ENCODE peak calls at places on chromosomes 6 and 20, in seven cellular contexts. One of them, this sample, is unnamed.

GRCh38 chr6:133214267-133214666 is 26.9 kb upstream of the EYA4 start:
- DNase-seq in kidney: no peak
- DNase-seq in colonic mucosa: no peak
- DNase-seq in stimulated activated CD4-positive, alpha-beta T cell treated with anti-CD3 and anti-CD28 coated beads, Interleukin-12 subunit alpha, Interleukin-12 subunit beta, amount 100 ng/mL, for 48 hours: no peak
- DNase-seq in GM13976: no peak
- DNase-seq in activated T-cell treated with anti-CD3 and anti-CD28 coated beads, Interleukin-2, amount 50 U/mL, for 1 hour: no peak
- DNase-seq in stimulated activated CD8-positive, alpha-beta memory T cell treated with anti-CD3 and anti-CD28 coated beads, Interleukin-4, amount 100 ng/mL, for 4 hours: no peak
- DNase-seq in this sample: no peak

GRCh38 chr6:150857062-150857905 is 8.2 kb upstream of the MTHFD1L start:
- DNase-seq in kidney: no peak
- DNase-seq in colonic mucosa: no peak
- DNase-seq in stimulated activated CD4-positive, alpha-beta T cell treated with anti-CD3 and anti-CD28 coated beads, Interleukin-12 subunit alpha, Interleukin-12 subunit beta, amount 100 ng/mL, for 48 hours: no peak
- DNase-seq in GM13976: no peak
- DNase-seq in activated T-cell treated with anti-CD3 and anti-CD28 coated beads, Interleukin-2, amount 50 U/mL, for 1 hour: no peak
- DNase-seq in stimulated activated CD8-positive, alpha-beta memory T cell treated with anti-CD3 and anti-CD28 coated beads, Interleukin-4, amount 100 ng/mL, for 4 hours: no peak
- DNase-seq in this sample: no peak

GRCh38 chr6:19562468-19562867 is 274.7 kb upstream of the ID4 start:
- DNase-seq in kidney: no peak
- DNase-seq in colonic mucosa: no peak
- DNase-seq in stimulated activated CD4-positive, alpha-beta T cell treated with anti-CD3 and anti-CD28 coated beads, Interleukin-12 subunit alpha, Interleukin-12 subunit beta, amount 100 ng/mL, for 48 hours: no peak
- DNase-seq in GM13976: no peak
- DNase-seq in activated T-cell treated with anti-CD3 and anti-CD28 coated beads, Interleukin-2, amount 50 U/mL, for 1 hour: no peak
- DNase-seq in stimulated activated CD8-positive, alpha-beta memory T cell treated with anti-CD3 and anti-CD28 coated beads, Interleukin-4, amount 100 ng/mL, for 4 hours: no peak
- DNase-seq in this sample: no peak

GRCh38 chr6:152472325-152472724 is 164.8 kb downstream of the SYNE1 start:
- DNase-seq in kidney: no peak
- DNase-seq in colonic mucosa: no peak
- DNase-seq in stimulated activated CD4-positive, alpha-beta T cell treated with anti-CD3 and anti-CD28 coated beads, Interleukin-12 subunit alpha, Interleukin-12 subunit beta, amount 100 ng/mL, for 48 hours: no peak
- DNase-seq in GM13976: no peak
- DNase-seq in activated T-cell treated with anti-CD3 and anti-CD28 coated beads, Interleukin-2, amount 50 U/mL, for 1 hour: no peak
- DNase-seq in stimulated activated CD8-positive, alpha-beta memory T cell treated with anti-CD3 and anti-CD28 coated beads, Interleukin-4, amount 100 ng/mL, for 4 hours: no peak
- DNase-seq in this sample: no peak

GRCh38 chr6:36599791-36600209 is 5.6 kb downstream of the SRSF3 start:
- DNase-seq in kidney: no peak
- DNase-seq in colonic mucosa: no peak
- DNase-seq in stimulated activated CD4-positive, alpha-beta T cell treated with anti-CD3 and anti-CD28 coated beads, Interleukin-12 subunit alpha, Interleukin-12 subunit beta, amount 100 ng/mL, for 48 hours: peak
- DNase-seq in GM13976: no peak
- DNase-seq in activated T-cell treated with anti-CD3 and anti-CD28 coated beads, Interleukin-2, amount 50 U/mL, for 1 hour: peak
- DNase-seq in stimulated activated CD8-positive, alpha-beta memory T cell treated with anti-CD3 and anti-CD28 coated beads, Interleukin-4, amount 100 ng/mL, for 4 hours: no peak
- DNase-seq in this sample: peak

GRCh38 chr6:32183030-32183429 is 1.0 kb downstream of the AGER start:
- DNase-seq in kidney: peak
- DNase-seq in colonic mucosa: no peak
- DNase-seq in stimulated activated CD4-positive, alpha-beta T cell treated with anti-CD3 and anti-CD28 coated beads, Interleukin-12 subunit alpha, Interleukin-12 subunit beta, amount 100 ng/mL, for 48 hours: no peak
- DNase-seq in GM13976: no peak
- DNase-seq in activated T-cell treated with anti-CD3 and anti-CD28 coated beads, Interleukin-2, amount 50 U/mL, for 1 hour: no peak
- DNase-seq in stimulated activated CD8-positive, alpha-beta memory T cell treated with anti-CD3 and anti-CD28 coated beads, Interleukin-4, amount 100 ng/mL, for 4 hours: no peak
- DNase-seq in this sample: no peak

GRCh38 chr20:41182296-41183212 is 45.2 kb downstream of the PLCG1 start:
- DNase-seq in kidney: no peak
- DNase-seq in colonic mucosa: no peak
- DNase-seq in stimulated activated CD4-positive, alpha-beta T cell treated with anti-CD3 and anti-CD28 coated beads, Interleukin-12 subunit alpha, Interleukin-12 subunit beta, amount 100 ng/mL, for 48 hours: no peak
- DNase-seq in GM13976: no peak
- DNase-seq in activated T-cell treated with anti-CD3 and anti-CD28 coated beads, Interleukin-2, amount 50 U/mL, for 1 hour: no peak
- DNase-seq in stimulated activated CD8-positive, alpha-beta memory T cell treated with anti-CD3 and anti-CD28 coated beads, Interleukin-4, amount 100 ng/mL, for 4 hours: no peak
- DNase-seq in this sample: no peak

GRCh38 chr20:58103961-58104360 is 124.5 kb downstream of the ANKRD60 start:
- DNase-seq in kidney: no peak
- DNase-seq in colonic mucosa: no peak
- DNase-seq in stimulated activated CD4-positive, alpha-beta T cell treated with anti-CD3 and anti-CD28 coated beads, Interleukin-12 subunit alpha, Interleukin-12 subunit beta, amount 100 ng/mL, for 48 hours: no peak
- DNase-seq in GM13976: no peak
- DNase-seq in activated T-cell treated with anti-CD3 and anti-CD28 coated beads, Interleukin-2, amount 50 U/mL, for 1 hour: no peak
- DNase-seq in stimulated activated CD8-positive, alpha-beta memory T cell treated with anti-CD3 and anti-CD28 coated beads, Interleukin-4, amount 100 ng/mL, for 4 hours: no peak
- DNase-seq in this sample: no peak

GRCh38 chr6:102114402-102114801 is 720.9 kb downstream of the GRIK2 start:
- DNase-seq in kidney: no peak
- DNase-seq in colonic mucosa: no peak
- DNase-seq in stimulated activated CD4-positive, alpha-beta T cell treated with anti-CD3 and anti-CD28 coated beads, Interleukin-12 subunit alpha, Interleukin-12 subunit beta, amount 100 ng/mL, for 48 hours: no peak
- DNase-seq in GM13976: peak
- DNase-seq in activated T-cell treated with anti-CD3 and anti-CD28 coated beads, Interleukin-2, amount 50 U/mL, for 1 hour: no peak
- DNase-seq in stimulated activated CD8-positive, alpha-beta memory T cell treated with anti-CD3 and anti-CD28 coated beads, Interleukin-4, amount 100 ng/mL, for 4 hours: no peak
- DNase-seq in this sample: peak

GRCh38 chr6:148087659-148088058 is 255.0 kb upstream of the SASH1 start:
- DNase-seq in kidney: no peak
- DNase-seq in colonic mucosa: no peak
- DNase-seq in stimulated activated CD4-positive, alpha-beta T cell treated with anti-CD3 and anti-CD28 coated beads, Interleukin-12 subunit alpha, Interleukin-12 subunit beta, amount 100 ng/mL, for 48 hours: no peak
- DNase-seq in GM13976: no peak
- DNase-seq in activated T-cell treated with anti-CD3 and anti-CD28 coated beads, Interleukin-2, amount 50 U/mL, for 1 hour: no peak
- DNase-seq in stimulated activated CD8-positive, alpha-beta memory T cell treated with anti-CD3 and anti-CD28 coated beads, Interleukin-4, amount 100 ng/mL, for 4 hours: no peak
- DNase-seq in this sample: no peak

GRCh38 chr20:31719644-31720485 is 2.8 kb downstream of the BCL2L1 start:
- DNase-seq in kidney: no peak
- DNase-seq in colonic mucosa: peak
- DNase-seq in stimulated activated CD4-positive, alpha-beta T cell treated with anti-CD3 and anti-CD28 coated beads, Interleukin-12 subunit alpha, Interleukin-12 subunit beta, amount 100 ng/mL, for 48 hours: no peak
- DNase-seq in GM13976: no peak
- DNase-seq in activated T-cell treated with anti-CD3 and anti-CD28 coated beads, Interleukin-2, amount 50 U/mL, for 1 hour: no peak
- DNase-seq in stimulated activated CD8-positive, alpha-beta memory T cell treated with anti-CD3 and anti-CD28 coated beads, Interleukin-4, amount 100 ng/mL, for 4 hours: no peak
- DNase-seq in this sample: no peak

This sample was measured in NB4.